ENCODE peak calls at places on chromosomes 11 and 22, in eight cellular contexts. One of them, this sample, is unnamed.

GRCh38 chr22:19631899-19632670 is 82.2 kb upstream of the SEPTIN5 start:
- DNase-seq in psoas muscle: no peak
- DNase-seq in right lobe of liver: no peak
- DNase-seq in stomach: no peak
- DNase-seq in endothelial cell of umbilical vein: peak; percentile 53
- DNase-seq in cardiac fibroblast: peak; percentile 55
- DNase-seq in HL-60: peak; percentile 24
- DNase-seq in lower leg skin: no peak
- DNase-seq in this sample: peak; percentile 48

GRCh38 chr11:10858505-10859360 is 880 bp upstream of the ZBED5 start:
- DNase-seq in psoas muscle: peak; percentile 65
- DNase-seq in right lobe of liver: peak; percentile 70
- DNase-seq in stomach: peak; percentile 65
- DNase-seq in endothelial cell of umbilical vein: peak; percentile 63
- DNase-seq in cardiac fibroblast: no peak
- DNase-seq in HL-60: no peak
- DNase-seq in lower leg skin: peak; percentile 43
- DNase-seq in this sample: peak; percentile 62

GRCh38 chr11:359181-359714 is 10.1 kb upstream of the B4GALNT4 start:
- DNase-seq in psoas muscle: no peak
- DNase-seq in right lobe of liver: peak; percentile 11
- DNase-seq in stomach: no peak
- DNase-seq in endothelial cell of umbilical vein: no peak
- DNase-seq in cardiac fibroblast: peak; percentile 12
- DNase-seq in HL-60: no peak
- DNase-seq in lower leg skin: no peak
- DNase-seq in this sample: no peak

GRCh38 chr11:46357483-46357936 is 10.2 kb downstream of the DGKZ start:
- DNase-seq in psoas muscle: no peak
- DNase-seq in right lobe of liver: no peak
- DNase-seq in stomach: peak; percentile 86
- DNase-seq in endothelial cell of umbilical vein: no peak
- DNase-seq in cardiac fibroblast: no peak
- DNase-seq in HL-60: peak; percentile 88
- DNase-seq in lower leg skin: no peak
- DNase-seq in this sample: peak; percentile 56

GRCh38 chr22:20576445-20576816 is 69.0 kb downstream of the MED15 start:
- DNase-seq in psoas muscle: peak; percentile 10
- DNase-seq in right lobe of liver: no peak
- DNase-seq in stomach: no peak
- DNase-seq in endothelial cell of umbilical vein: no peak
- DNase-seq in cardiac fibroblast: no peak
- DNase-seq in HL-60: peak; percentile 51
- DNase-seq in lower leg skin: no peak
- DNase-seq in this sample: no peak

GRCh38 chr22:22156716-22157499 is 87.7 kb upstream of the VPREB1 start:
- DNase-seq in psoas muscle: no peak
- DNase-seq in right lobe of liver: peak; percentile 35
- DNase-seq in stomach: peak; percentile 61
- DNase-seq in endothelial cell of umbilical vein: peak; percentile 50
- DNase-seq in cardiac fibroblast: peak; percentile 83
- DNase-seq in HL-60: peak; percentile 67
- DNase-seq in lower leg skin: peak; percentile 47
- DNase-seq in this sample: peak; percentile 85

GRCh38 chr11:120089036-120090001 is 48.6 kb downstream of the TRIM29 start:
- DNase-seq in psoas muscle: no peak
- DNase-seq in right lobe of liver: no peak
- DNase-seq in stomach: peak; percentile 46
- DNase-seq in endothelial cell of umbilical vein: no peak
- DNase-seq in cardiac fibroblast: no peak
- DNase-seq in HL-60: no peak
- DNase-seq in lower leg skin: no peak
- DNase-seq in this sample: no peak

GRCh38 chr22:50733521-50734342 is 4.3 kb upstream of the ACR start:
- DNase-seq in psoas muscle: no peak
- DNase-seq in right lobe of liver: no peak
- DNase-seq in stomach: no peak
- DNase-seq in endothelial cell of umbilical vein: no peak
- DNase-seq in cardiac fibroblast: peak; percentile 19
- DNase-seq in HL-60: no peak
- DNase-seq in lower leg skin: no peak
- DNase-seq in this sample: peak; percentile 33

GRCh38 chr11:50412832-50413231 is 380.2 kb downstream of the OR4C45 start:
- DNase-seq in psoas muscle: no peak
- DNase-seq in right lobe of liver: no peak
- DNase-seq in stomach: no peak
- DNase-seq in endothelial cell of umbilical vein: no peak
- DNase-seq in cardiac fibroblast: no peak
- DNase-seq in HL-60: no peak
- DNase-seq in lower leg skin: no peak
- DNase-seq in this sample: no peak

GRCh38 chr11:10155793-10156490 is 138.1 kb downstream of the SBF2 start:
- DNase-seq in psoas muscle: no peak
- DNase-seq in right lobe of liver: no peak
- DNase-seq in stomach: no peak
- DNase-seq in endothelial cell of umbilical vein: no peak
- DNase-seq in cardiac fibroblast: no peak
- DNase-seq in HL-60: no peak
- DNase-seq in lower leg skin: no peak
- DNase-seq in this sample: no peak

GRCh38 chr11:102843474-102843873 is at the start of gene MMP3:
- DNase-seq in psoas muscle: no peak
- DNase-seq in right lobe of liver: no peak
- DNase-seq in stomach: no peak
- DNase-seq in endothelial cell of umbilical vein: no peak
- DNase-seq in cardiac fibroblast: peak; percentile 6
- DNase-seq in HL-60: no peak
- DNase-seq in lower leg skin: peak; percentile 29
- DNase-seq in this sample: no peak
- TF ChIP-seq CTCF in psoas muscle: no peak
- TF ChIP-seq CTCF in right lobe of liver: no peak
- TF ChIP-seq CTCF in stomach: no peak
- TF ChIP-seq CTCF in endothelial cell of umbilical vein: no peak
- TF ChIP-seq CTCF in cardiac fibroblast: no peak
- TF ChIP-seq CTCF in HL-60: no peak
- TF ChIP-seq CTCF in lower leg skin: no peak
- TF ChIP-seq CTCF in this sample: no peak

GRCh38 chr11:20547411-20547810 is 52.0 kb upstream of the SLC6A5 start:
- DNase-seq in psoas muscle: no peak
- DNase-seq in right lobe of liver: no peak
- DNase-seq in stomach: no peak
- DNase-seq in endothelial cell of umbilical vein: no peak
- DNase-seq in cardiac fibroblast: no peak
- DNase-seq in HL-60: no peak
- DNase-seq in lower leg skin: no peak
- DNase-seq in this sample: no peak
- H3K4me3 ChIP-seq in psoas muscle: no peak overlapping the region
- H3K4me3 ChIP-seq in right lobe of liver: no peak overlapping the region
- H3K4me3 ChIP-seq in stomach: no peak overlapping the region
- H3K4me3 ChIP-seq in endothelial cell of umbilical vein: no peak overlapping the region
- H3K4me3 ChIP-seq in cardiac fibroblast: no peak overlapping the region
- H3K4me3 ChIP-seq in HL-60: no peak overlapping the region
- H3K4me3 ChIP-seq in lower leg skin: no peak overlapping the region
- H3K4me3 ChIP-seq in this sample: no peak overlapping the region

GRCh38 chr22:47155912-47156311 is 393.5 kb downstream of the TBC1D22A start:
- DNase-seq in psoas muscle: no peak
- DNase-seq in right lobe of liver: no peak
- DNase-seq in stomach: no peak
- DNase-seq in endothelial cell of umbilical vein: no peak
- DNase-seq in cardiac fibroblast: no peak
- DNase-seq in HL-60: no peak
- DNase-seq in lower leg skin: no peak
- DNase-seq in this sample: no peak

GRCh38 chr22:47153854-47154542 is 391.5 kb downstream of the TBC1D22A start:
- DNase-seq in psoas muscle: no peak
- DNase-seq in right lobe of liver: no peak
- DNase-seq in stomach: no peak
- DNase-seq in endothelial cell of umbilical vein: no peak
- DNase-seq in cardiac fibroblast: no peak
- DNase-seq in HL-60: no peak
- DNase-seq in lower leg skin: no peak
- DNase-seq in this sample: no peak

GRCh38 chr22:47152938-47153337 is 390.5 kb downstream of the TBC1D22A start:
- DNase-seq in psoas muscle: no peak
- DNase-seq in right lobe of liver: no peak
- DNase-seq in stomach: no peak
- DNase-seq in endothelial cell of umbilical vein: no peak
- DNase-seq in cardiac fibroblast: no peak
- DNase-seq in HL-60: no peak
- DNase-seq in lower leg skin: no peak
- DNase-seq in this sample: no peak

GRCh38 chr22:47155131-47155885 is 392.9 kb downstream of the TBC1D22A start:
- DNase-seq in psoas muscle: no peak
- DNase-seq in right lobe of liver: no peak
- DNase-seq in stomach: no peak
- DNase-seq in endothelial cell of umbilical vein: no peak
- DNase-seq in cardiac fibroblast: no peak
- DNase-seq in HL-60: no peak
- DNase-seq in lower leg skin: no peak
- DNase-seq in this sample: no peak

GRCh38 chr22:47154621-47155081 is 392.2 kb downstream of the TBC1D22A start:
- DNase-seq in psoas muscle: peak; percentile 52
- DNase-seq in right lobe of liver: no peak
- DNase-seq in stomach: peak; percentile 50
- DNase-seq in endothelial cell of umbilical vein: no peak
- DNase-seq in cardiac fibroblast: peak; percentile 53
- DNase-seq in HL-60: no peak
- DNase-seq in lower leg skin: no peak
- DNase-seq in this sample: peak; percentile 20
- TF ChIP-seq CTCF in psoas muscle: no peak
- TF ChIP-seq CTCF in right lobe of liver: no peak
- TF ChIP-seq CTCF in stomach: no peak
- TF ChIP-seq CTCF in endothelial cell of umbilical vein: no peak
- TF ChIP-seq CTCF in cardiac fibroblast: no peak
- TF ChIP-seq CTCF in HL-60: no peak
- TF ChIP-seq CTCF in lower leg skin: no peak
- TF ChIP-seq CTCF in this sample: peak; percentile 23

DNA sequence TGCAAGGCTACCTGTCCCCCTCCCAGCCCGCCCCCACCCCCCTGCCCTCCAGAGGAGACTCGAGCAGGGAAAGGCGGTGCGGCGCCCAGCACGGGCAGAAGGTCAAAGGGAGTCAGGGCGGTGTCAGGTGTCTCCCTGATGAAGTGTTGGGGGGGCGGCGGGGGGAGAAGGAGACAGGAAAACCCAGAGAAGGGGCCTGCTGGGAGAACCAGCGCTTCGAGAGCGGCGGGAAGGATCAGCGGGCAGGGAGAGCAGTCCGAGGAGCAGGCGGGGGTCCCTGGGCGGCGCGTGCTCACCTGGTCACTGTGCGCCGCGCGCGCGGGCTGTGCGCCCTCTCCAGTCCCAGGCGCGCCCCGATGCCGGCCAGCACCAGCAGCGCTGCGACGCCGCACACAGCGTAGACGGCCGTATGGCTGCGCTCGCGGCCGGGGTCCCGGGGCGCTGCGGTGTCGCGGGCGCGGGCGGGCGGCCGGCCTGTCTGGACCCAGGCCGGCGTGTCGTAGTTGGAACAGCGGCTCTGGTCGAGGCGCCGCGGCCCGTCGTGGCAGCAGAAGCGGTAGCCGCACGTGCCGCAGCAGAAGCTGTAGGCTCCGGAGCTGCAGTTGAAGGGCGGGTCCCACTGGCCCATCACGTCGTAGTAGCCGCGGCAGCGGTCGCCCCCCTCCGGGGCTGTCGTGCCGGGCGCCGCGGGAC is 886 bp downstream of the SHISA8 start:
- DNase-seq in psoas muscle: no peak
- DNase-seq in right lobe of liver: no peak
- DNase-seq in stomach: no peak
- DNase-seq in endothelial cell of umbilical vein: no peak
- DNase-seq in cardiac fibroblast: no peak
- DNase-seq in HL-60: no peak
- DNase-seq in lower leg skin: no peak
- DNase-seq in this sample: no peak
- H3K4me3 ChIP-seq in psoas muscle: no peak overlapping the region
- H3K4me3 ChIP-seq in right lobe of liver: no peak overlapping the region
- H3K4me3 ChIP-seq in stomach: no peak overlapping the region
- H3K4me3 ChIP-seq in endothelial cell of umbilical vein: no peak overlapping the region
- H3K4me3 ChIP-seq in cardiac fibroblast: no peak overlapping the region
- H3K4me3 ChIP-seq in HL-60: no peak overlapping the region
- H3K4me3 ChIP-seq in lower leg skin: no peak overlapping the region
- H3K4me3 ChIP-seq in this sample: no peak overlapping the region

GRCh38 chr11:81237139-81237538 is 1496.5 kb downstream of the FAM181B start:
- DNase-seq in psoas muscle: no peak
- DNase-seq in right lobe of liver: no peak
- DNase-seq in stomach: no peak
- DNase-seq in endothelial cell of umbilical vein: peak; percentile 34
- DNase-seq in cardiac fibroblast: peak; percentile 40
- DNase-seq in HL-60: peak; percentile 7
- DNase-seq in lower leg skin: no peak
- DNase-seq in this sample: peak; percentile 87
- TF ChIP-seq CTCF in psoas muscle: peak; percentile 27
- TF ChIP-seq CTCF in right lobe of liver: peak; percentile 50
- TF ChIP-seq CTCF in stomach: no peak
- TF ChIP-seq CTCF in endothelial cell of umbilical vein: no peak
- TF ChIP-seq CTCF in cardiac fibroblast: no peak
- TF ChIP-seq CTCF in HL-60: no peak
- TF ChIP-seq CTCF in lower leg skin: no peak
- TF ChIP-seq CTCF in this sample: peak; percentile 65

This sample was measured in choroid plexus epithelial cell.